ENCODE peak calls at places on chromosomes 3 and 15, in eight cellular contexts. X is HFFc6; O is testis; E is NCI-H510A treated with DMSO at 0.1 percent for 48 hours; I is iris pigment epithelial cell; C is stimulated activated CD8-positive, alpha-beta memory T cell treated with anti-CD3 and anti-CD28 coated beads, Interleukin-7, amount 100 ng/mL, for 1 hour; G is Caco-2; H is T-cell. F is an unnamed sample.

GRCh38 chr3:168061332-168061996 is 34.3 kb downstream of the GOLIM4 start:
- DNase-seq in X (no peak), O (no peak), E (no peak), I (no peak), C (no peak), G (no peak), H (no peak), F (no peak)

GRCh38 chr15:74422723-74423442 is 10.9 kb downstream of the SEMA7A start:
- DNase-seq in X (peak), O (peak), E (no peak), I (peak), C (no peak), G (peak), H (no peak), F (no peak)

GRCh38 chr3:63192248-63192647 is 85.9 kb upstream of the SYNPR start:
- DNase-seq in X (no peak), O (no peak), E (peak), I (no peak), C (no peak), G (no peak), H (no peak), F (peak)

GRCh38 chr3:178100881-178101280 is 435.4 kb upstream of the KCNMB2 start:
- DNase-seq in X (no peak), O (no peak), E (no peak), I (no peak), C (no peak), G (no peak), H (no peak), F (no peak)

GRCh38 chr15:66798426-66799061 is 96.5 kb downstream of the SMAD6 start:
- DNase-seq in X (peak), O (peak), E (no peak), I (peak), C (no peak), G (no peak), H (no peak), F (no peak)

GRCh38 chr15:78873796-78874761 is 1.4 kb downstream of the MORF4L1 start:
- DNase-seq in X (no peak), O (peak), E (no peak), I (peak), C (no peak), G (no peak), H (peak), F (no peak)

GRCh38 chr15:86139828-86140227 is 60.2 kb downstream of the AGBL1 start:
- DNase-seq in X (no peak), O (peak), E (no peak), I (no peak), C (no peak), G (peak), H (no peak), F (no peak)

GRCh38 chr15:89459271-89460038 is 36.9 kb downstream of the RHCG start:
- DNase-seq in X (no peak), O (no peak), E (no peak), I (no peak), C (no peak), G (peak), H (no peak), F (peak)

GRCh38 chr3:167350245-167350862 is 29.7 kb downstream of the ZBBX start:
- DNase-seq in X (no peak), O (no peak), E (peak), I (peak), C (no peak), G (no peak), H (no peak), F (no peak)

GRCh38 chr3:142649996-142650693 is 54.0 kb downstream of the PLS1 start:
- DNase-seq in X (no peak), O (no peak), E (no peak), I (peak), C (no peak), G (no peak), H (no peak), F (no peak)

GRCh38 chr15:31016446-31016915 is 25.1 kb upstream of the MTMR10 start:
- DNase-seq in X (peak), O (no peak), E (no peak), I (peak), C (no peak), G (no peak), H (no peak), F (peak)

GRCh38 chr3:63456901-63457300 is 178.8 kb downstream of the SYNPR start:
- DNase-seq in X (no peak), O (no peak), E (no peak), I (no peak), C (no peak), G (no peak), H (no peak), F (no peak)

GRCh38 chr15:78195735-78196201 is 38.6 kb downstream of the ACSBG1 start:
- DNase-seq in X (no peak), O (peak), E (peak), I (peak), C (no peak), G (no peak), H (no peak), F (no peak)

GRCh38 chr3:35042210-35042960 is 596.9 kb upstream of the ARPP21 start:
- DNase-seq in X (no peak), O (no peak), E (no peak), I (no peak), C (no peak), G (no peak), H (no peak), F (peak)

GRCh38 chr3:183295211-183295610 is 42.2 kb downstream of the B3GNT5 start:
- DNase-seq in X (peak), O (no peak), E (no peak), I (peak), C (no peak), G (no peak), H (no peak), F (peak)

GRCh38 chr15:45225506-45226273 is 26.3 kb upstream of the SLC28A2 start:
- DNase-seq in X (no peak), O (no peak), E (no peak), I (no peak), C (no peak), G (no peak), H (no peak), F (no peak)

GRCh38 chr3:156516951-156517350 is 38.0 kb downstream of the SSR3 start:
- DNase-seq in X (no peak), O (no peak), E (no peak), I (no peak), C (no peak), G (no peak), H (no peak), F (no peak)

GRCh38 chr15:101349497-101349951 is 54.5 kb upstream of the SNRPA1 start:
- DNase-seq in X (no peak), O (no peak), E (no peak), I (no peak), C (no peak), G (no peak), H (no peak), F (no peak)

F was measured in mucosa of gallbladder.